ENCODE peak calls at places on chromosomes 7 and 10, in four cellular contexts. A, R, K and P are unnamed samples.

GRCh38 chr10:93357680-93358079 is 124.5 kb downstream of the MYOF start:
- DNase-seq in K (no peak), R (peak), A (no peak), P (no peak)

GRCh38 chr7:153034791-153035190 is 275.2 kb downstream of the ACTR3B start:
- DNase-seq in R (no peak), K (no peak), A (no peak), P (no peak)

GRCh38 chr10:32112055-32112454 is 55.8 kb upstream of the KIF5B start:
- DNase-seq in A (no peak), K (no peak), R (no peak), P (no peak)

GRCh38 chr7:157002819-157003421 is 7.5 kb downstream of the MNX1 start:
- DNase-seq in A (no peak), K (no peak), R (peak), P (no peak)

GRCh38 chr10:10782603-10783002 is 235.1 kb upstream of the CELF2 start:
- DNase-seq in R (no peak), K (no peak), A (no peak), P (no peak)

GRCh38 chr7:137091396-137091795 is 222.9 kb downstream of the CHRM2 start:
- DNase-seq in R (peak), K (no peak), A (no peak), P (no peak)

GRCh38 chr7:127976056-127976455 is 55.2 kb downstream of the LRRC4 start:
- DNase-seq in A (no peak), R (no peak), K (no peak), P (no peak)

GRCh38 chr7:132263151-132263550 is 313.1 kb downstream of the PLXNA4 start:
- DNase-seq in A (no peak), R (no peak), K (no peak), P (no peak)

DNA sequence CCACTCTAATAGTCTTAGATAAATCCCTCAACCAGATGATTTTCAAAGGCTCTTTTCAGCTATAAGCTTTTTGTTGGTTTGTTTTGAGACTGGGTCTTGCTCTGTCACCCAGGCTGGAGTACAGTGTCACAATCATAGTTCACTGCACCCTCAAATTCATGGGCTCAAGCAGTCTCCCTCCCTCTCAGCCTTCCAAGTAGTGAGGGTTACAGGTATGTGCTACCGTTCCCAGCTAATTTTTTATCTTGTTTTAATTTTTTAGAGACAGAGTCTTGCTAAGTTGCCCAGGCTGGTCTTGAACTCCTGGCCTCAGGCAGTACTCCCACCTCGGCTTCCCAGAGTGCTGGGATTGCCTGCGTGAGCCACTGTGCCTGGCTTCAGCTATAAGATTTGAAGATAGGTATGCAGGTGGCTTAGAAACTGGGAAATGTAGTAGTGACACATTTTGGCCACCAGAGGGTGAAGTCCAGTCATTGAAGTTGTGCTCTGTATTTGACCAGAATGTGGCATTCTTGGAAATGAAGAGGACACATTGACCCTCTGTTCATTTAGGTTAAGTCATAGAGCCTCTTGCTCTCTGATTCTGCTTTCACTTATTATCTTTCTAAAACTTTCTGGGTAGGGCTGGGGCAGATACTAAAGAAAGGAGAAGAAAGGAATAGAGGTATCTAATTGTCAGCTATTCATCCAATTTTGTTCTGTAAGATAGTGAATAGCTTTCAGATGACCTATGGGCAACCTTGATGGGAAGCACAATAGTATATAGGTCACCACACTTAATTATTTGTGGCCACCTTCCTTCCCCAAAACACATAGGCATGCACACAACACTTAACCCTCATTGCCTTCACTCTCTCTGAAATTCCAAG is 36.0 kb downstream of the R3HCC1L start:
- DNase-seq in R (peak), A (no peak), K (peak), P (no peak)
- TF ChIP-seq TAF1 in R (no peak), A (no peak), K (no peak), P (no peak)

GRCh38 chr7:32958046-32959025 is 1.1 kb downstream of the FKBP9 start:
- DNase-seq in A (no peak), R (no peak), K (no peak), P (no peak)
- TF ChIP-seq TAF1 in A (no peak), R (no peak), K (no peak), P (no peak)

GRCh38 chr10:101897633-101898032 is 54.0 kb upstream of the KCNIP2 start:
- DNase-seq in A (no peak), R (peak), K (no peak), P (no peak)
- TF ChIP-seq TAF1 in A (no peak), R (no peak), K (no peak), P (no peak)

DNA sequence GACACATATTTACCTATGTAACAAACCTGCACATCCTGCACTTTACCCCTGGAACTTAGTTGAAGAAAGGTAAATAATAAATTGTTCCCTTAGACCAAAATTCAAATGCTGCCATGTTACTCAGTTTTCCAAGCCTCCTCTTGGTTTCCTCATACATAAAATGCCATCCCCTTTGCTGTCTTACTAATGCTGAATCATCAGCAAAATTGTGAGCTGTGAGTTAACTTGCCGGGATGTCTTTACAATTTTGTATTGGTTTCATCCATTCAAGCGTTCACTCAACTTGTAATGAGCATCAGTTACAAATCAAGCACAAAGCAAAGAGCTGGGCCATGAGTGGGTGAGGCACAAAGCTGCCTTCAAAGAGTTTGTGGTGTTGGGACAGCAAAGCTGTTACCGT is 395.9 kb upstream of the ZMIZ1 start:
- DNase-seq in A (no peak), K (no peak), R (no peak), P (no peak)
- TF ChIP-seq TAF1 in A (no peak), K (no peak), R (no peak), P (no peak)